ENCODE peak calls at places on chromosome 10, in five cellular contexts. H is pons; O is effector memory CD4-positive, alpha-beta T cell; A is NCI-H510A; P is EL. X is an unnamed sample.
A peak's percentile ranks its signal among the peaks of the same experiment; 100 is the strongest.

GRCh38 chr10:110269641-110270318 is 34.9 kb downstream of the SMNDC1 start:
- DNase-seq in H (peak; percentile 96), O (no peak), P (peak; percentile 3), A (no peak), X (peak; percentile 25)

GRCh38 chr10:30773501-30773900 is 143.9 kb upstream of the LYZL2 start:
- DNase-seq in O (no peak), H (no peak), A (no peak), P (no peak), X (no peak)

GRCh38 chr10:72335394-72336258 is 19.1 kb downstream of the DNAJB12 start:
- DNase-seq in A (no peak), O (no peak), H (no peak), P (no peak), X (no peak)

GRCh38 chr10:125159932-125160855 is at the start of gene CTBP2:
- DNase-seq in H (no peak), P (peak; percentile 67), O (no peak), A (peak; percentile 50), X (peak; percentile 78)

GRCh38 chr10:32693441-32693979 is 247.6 kb downstream of the CCDC7 start:
- DNase-seq in P (no peak), A (no peak), H (no peak), O (no peak), X (no peak)

GRCh38 chr10:98262571-98262970 is 5.4 kb downstream of the LOXL4 start:
- DNase-seq in H (no peak), O (no peak), P (peak; percentile 58), A (no peak), X (peak; percentile 68)

GRCh38 chr10:74104480-74104879 is 46.1 kb downstream of the AP3M1 start:
- DNase-seq in H (no peak), A (no peak), O (no peak), P (no peak), X (no peak)

GRCh38 chr10:117000580-117000979 is 4.4 kb downstream of the SHTN1 start:
- DNase-seq in A (no peak), P (no peak), H (peak; percentile 71), O (no peak), X (no peak)

GRCh38 chr10:94085288-94085687 is 91.6 kb downstream of the PLCE1 start:
- DNase-seq in A (no peak), O (no peak), P (no peak), H (no peak), X (no peak)

GRCh38 chr10:21083861-21084260 is 186.8 kb upstream of the NEBL start:
- DNase-seq in H (no peak), O (no peak), A (peak; percentile 3), P (no peak), X (no peak)